ENCODE peak calls at places on chromosomes 3 and 15, in nine cellular contexts. V is Calu3; C is choroid plexus epithelial cell; M is H9; L is GM12864; K is AG09319; F is CD8-positive, alpha-beta T cell; R is glutamatergic neuron; B is HCT116. Q is an unnamed sample.

GRCh38 chr3:45516829-45517228 is 77.7 kb upstream of the LIMD1 start:
- DNase-seq in V (no peak), C (peak; percentile 85), M (no peak), L (no peak), K (no peak), F (no peak), R (no peak), B (no peak), Q (no peak)

GRCh38 chr3:49666592-49666991 is 7.6 kb upstream of the APEH start:
- DNase-seq in V (no peak), C (peak; percentile 48), M (peak; percentile 42), L (no peak), K (no peak), F (no peak), R (no peak), B (no peak), Q (no peak)

GRCh38 chr15:43977072-43977884 is 150.5 kb downstream of the WDR76 start:
- DNase-seq in V (no peak), C (no peak), M (no peak), L (peak; percentile 35), K (no peak), F (peak; percentile 30), R (no peak), B (peak; percentile 48), Q (no peak)

GRCh38 chr3:194204036-194204792 is 68.3 kb downstream of the HES1 start:
- DNase-seq in V (peak; percentile 58), C (no peak), M (peak; percentile 44), L (no peak), K (no peak), F (no peak), R (peak; percentile 48), B (no peak), Q (peak; percentile 24)

GRCh38 chr15:25236861-25237155 is 202.0 kb downstream of the UBE3A start:
- DNase-seq in V (no peak), C (no peak), M (no peak), L (no peak), K (no peak), F (no peak), R (no peak), B (no peak), Q (no peak)

GRCh38 chr3:122992628-122993570 is 34.7 kb downstream of the SEMA5B start:
- DNase-seq in V (no peak), C (no peak), M (no peak), L (no peak), K (no peak), F (no peak), R (no peak), B (no peak), Q (no peak)

GRCh38 chr3:119974666-119975065 is 119.6 kb downstream of the GSK3B start:
- DNase-seq in V (no peak), C (no peak), M (no peak), L (no peak), K (no peak), F (no peak), R (no peak), B (no peak), Q (no peak)

GRCh38 chr15:25944386-25944785 is 81.3 kb upstream of the ATP10A start:
- DNase-seq in V (no peak), C (no peak), M (no peak), L (no peak), K (no peak), F (no peak), R (no peak), B (no peak), Q (no peak)

GRCh38 chr3:48268381-48268935 is 27.6 kb downstream of the ZNF589 start:
- DNase-seq in V (peak; percentile 74), C (no peak), M (no peak), L (no peak), K (no peak), F (peak; percentile 92), R (no peak), B (no peak), Q (no peak)

GRCh38 chr3:128266453-128266852 is 113.2 kb downstream of the EEFSEC start:
- DNase-seq in V (no peak), C (no peak), M (peak; percentile 3), L (no peak), K (no peak), F (no peak), R (no peak), B (no peak), Q (no peak)

GRCh38 chr15:89645680-89646079 is 9.6 kb downstream of the KIF7 start:
- DNase-seq in V (no peak), C (no peak), M (no peak), L (no peak), K (no peak), F (no peak), R (no peak), B (no peak), Q (no peak)

GRCh38 chr3:28149960-28150359 is 91.5 kb upstream of the CMC1 start:
- DNase-seq in V (no peak), C (no peak), M (no peak), L (no peak), K (no peak), F (no peak), R (no peak), B (no peak), Q (no peak)

GRCh38 chr3:157865449-157865862 is 240.8 kb downstream of the SHOX2 start:
- DNase-seq in V (peak; percentile 88), C (peak; percentile 11), M (peak; percentile 80), L (no peak), K (no peak), F (peak; percentile 21), R (peak; percentile 78), B (peak; percentile 42), Q (peak; percentile 87)

GRCh38 chr15:72785452-72786243 is 2.1 kb upstream of the ADPGK start:
- DNase-seq in V (no peak), C (peak; percentile 84), M (no peak), L (no peak), K (peak; percentile 24), F (peak; percentile 61), R (no peak), B (no peak), Q (no peak)

GRCh38 chr3:149547413-149547812 is 72.9 kb downstream of the TM4SF4 start:
- DNase-seq in V (no peak), C (no peak), M (no peak), L (no peak), K (peak; percentile 32), F (no peak), R (no peak), B (no peak), Q (no peak)

GRCh38 chr3:139797724-139798343 is 120.1 kb upstream of the NMNAT3 start:
- DNase-seq in V (peak; percentile 27), C (peak; percentile 69), M (peak; percentile 46), L (no peak), K (no peak), F (no peak), R (no peak), B (no peak), Q (peak; percentile 62)

DNA sequence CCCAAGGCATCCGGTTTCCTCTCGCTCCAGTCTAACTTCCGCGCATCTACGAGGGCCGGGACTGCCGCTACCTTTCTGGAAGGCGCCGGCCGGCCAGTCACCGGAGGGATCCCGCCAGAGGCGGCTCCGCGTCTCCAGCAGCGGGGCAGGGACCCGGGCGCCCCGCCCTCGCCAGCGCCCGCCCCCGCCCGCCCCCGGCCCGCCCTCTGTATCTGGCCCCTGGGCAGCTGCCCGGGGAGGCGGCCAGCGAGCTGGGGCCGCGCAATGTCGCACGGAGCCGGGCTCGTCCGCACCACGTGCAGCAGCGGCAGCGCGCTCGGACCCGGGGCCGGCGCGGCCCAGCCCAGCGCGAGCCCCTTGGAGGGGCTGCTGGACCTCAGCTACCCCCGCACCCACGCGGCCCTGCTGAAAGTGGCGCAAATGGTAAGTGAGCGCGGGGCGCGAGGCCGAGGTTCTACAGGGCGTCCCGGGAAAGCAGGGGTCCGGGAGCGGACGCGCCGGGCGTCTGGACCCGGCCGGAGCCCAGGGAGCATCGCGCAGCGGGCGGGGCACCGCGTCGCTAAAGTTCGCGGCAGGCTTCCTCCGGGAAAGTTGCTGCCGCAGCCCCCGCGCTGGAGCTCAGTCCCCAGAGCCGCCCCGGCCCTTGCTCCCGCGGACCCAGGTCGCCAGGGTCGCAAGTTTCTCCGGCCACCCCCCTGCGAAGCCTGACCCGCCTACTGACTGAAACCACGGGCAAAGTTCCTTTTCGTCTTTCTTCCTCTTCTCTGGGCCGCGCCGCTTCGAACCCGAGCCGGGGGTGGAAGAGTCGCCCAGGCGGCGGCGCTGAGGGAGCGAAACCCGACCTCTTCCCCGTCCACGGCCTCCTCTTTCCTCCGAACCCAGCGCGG is at the start of gene CMTM7:
- DNase-seq in V (peak; percentile 86), C (peak; percentile 37), M (peak; percentile 81), L (no peak), K (no peak), F (peak; percentile 64), R (peak; percentile 68), B (peak; percentile 37), Q (peak; percentile 74)
- TF ChIP-seq CTCF in V (no peak), C (peak; percentile 17), M (no peak), L (no peak), K (peak; percentile 0), F (no peak), R (no peak), B (no peak), Q (no peak)

DNA sequence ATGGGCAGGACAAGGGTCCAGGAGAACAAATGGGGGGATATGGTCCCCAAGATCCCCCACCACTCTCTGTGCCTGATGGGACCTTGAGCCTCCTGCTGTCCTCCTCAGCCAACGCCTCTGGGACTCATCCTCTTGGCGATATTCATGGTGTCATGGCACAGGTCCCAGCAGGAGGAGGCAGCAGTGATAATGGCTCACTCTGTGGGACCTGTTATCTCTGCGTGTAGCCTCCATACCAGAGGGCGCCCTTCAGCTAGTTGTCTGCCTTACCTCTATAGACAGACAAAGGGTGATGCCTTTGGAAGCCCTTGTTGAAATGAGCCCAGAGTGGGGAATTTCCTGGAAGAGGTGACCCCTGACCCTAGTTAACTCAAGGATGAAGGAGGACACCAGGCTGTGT is 7.4 kb downstream of the ZBTB47 start:
- DNase-seq in V (no peak), C (no peak), M (peak; percentile 53), L (no peak), K (no peak), F (no peak), R (no peak), B (no peak), Q (no peak)
- TF ChIP-seq CTCF in V (no peak), C (no peak), M (peak; percentile 48), L (peak; percentile 12), K (no peak), F (no peak), R (no peak), B (no peak), Q (no peak)

GRCh38 chr3:137105277-137105977 is 147.6 kb downstream of the IL20RB start:
- DNase-seq in V (peak; percentile 63), C (peak; percentile 81), M (no peak), L (peak; percentile 21), K (no peak), F (no peak), R (no peak), B (peak; percentile 52), Q (peak; percentile 41)

GRCh38 chr3:137110392-137110996 is 152.7 kb downstream of the IL20RB start:
- DNase-seq in V (peak; percentile 37), C (peak; percentile 67), M (no peak), L (no peak), K (no peak), F (no peak), R (no peak), B (peak; percentile 12), Q (no peak)
- TF ChIP-seq CTCF in V (peak; percentile 74), C (peak; percentile 78), M (peak; percentile 82), L (peak; percentile 89), K (peak; percentile 67), F (peak; percentile 70), R (peak; percentile 93), B (peak; percentile 22), Q (peak; percentile 88)

DNA sequence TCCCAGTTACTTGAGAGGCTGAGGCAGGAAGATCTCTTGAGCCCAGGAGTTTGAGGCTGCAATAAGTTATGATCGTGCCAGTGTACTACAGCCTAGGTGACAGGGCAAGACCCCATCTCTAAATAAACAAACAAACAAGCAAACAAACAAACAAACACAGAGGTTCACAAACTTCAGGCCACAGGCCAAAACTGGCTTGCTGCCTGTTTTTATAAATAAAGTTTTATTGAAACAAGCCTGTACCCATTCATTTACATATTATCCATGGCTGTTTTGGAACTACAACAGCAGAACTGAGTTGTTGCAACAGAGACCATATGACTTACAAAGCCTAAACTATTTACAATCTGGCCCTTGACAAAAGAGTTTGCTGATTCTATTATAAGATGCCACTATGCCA is 6.5 kb downstream of the DYNC1LI1 start:
- DNase-seq in V (no peak), C (peak; percentile 35), M (no peak), L (no peak), K (no peak), F (no peak), R (no peak), B (no peak), Q (no peak)
- TF ChIP-seq CTCF in V (no peak), C (no peak), M (no peak), L (no peak), K (no peak), F (no peak), R (no peak), B (no peak), Q (no peak)

Q was measured in endothelial cell.